ENCODE peak calls at places on chromosomes 5 and 9, in nine cellular contexts. Y is fibroblast of lung; E is naive thymus-derived CD4-positive, alpha-beta T cell; V is T-helper 9 cell; R is GM19239; C is EL; I is fibroblast of villous mesenchyme; T is GF-D8; D is HEK293T. G is an unnamed sample.
A peak's percentile ranks its signal among the peaks of the same experiment; 100 is the strongest.

GRCh38 chr9:137742698-137743097 is 123.9 kb downstream of the EHMT1 start:
- DNase-seq in D (no peak), I (no peak), V (no peak), C (no peak), R (no peak), E (no peak), T (no peak), Y (no peak), G (no peak)

GRCh38 chr9:138052635-138053320 is 175.2 kb downstream of the CACNA1B start:
- DNase-seq in I (no peak), D (no peak), C (no peak), E (no peak), Y (no peak), R (no peak), T (no peak), V (no peak), G (no peak)

GRCh38 chr5:132436936-132437335 is 53.6 kb downstream of the IRF1 start:
- DNase-seq in E (no peak), Y (no peak), T (no peak), C (no peak), I (no peak), V (no peak), D (no peak), R (no peak), G (no peak)

GRCh38 chr5:116076496-116076895 is 8.3 kb upstream of the COMMD10 start:
- DNase-seq in T (no peak), I (no peak), C (no peak), E (no peak), V (no peak), D (no peak), Y (no peak), R (peak; percentile 41), G (peak; percentile 72)

GRCh38 chr5:10635257-10635860 is 71.5 kb downstream of the ANKRD33B start:
- DNase-seq in V (no peak), I (no peak), T (peak; percentile 18), R (peak; percentile 69), E (no peak), C (peak; percentile 84), D (no peak), Y (peak; percentile 43), G (peak; percentile 85)

GRCh38 chr9:92616199-92617129 is 53.5 kb downstream of the IPPK start:
- DNase-seq in C (no peak), I (peak; percentile 63), E (no peak), T (no peak), Y (peak; percentile 59), R (no peak), D (no peak), V (no peak), G (no peak)

GRCh38 chr9:69324549-69325401 is at the start of gene ENTREP1:
- DNase-seq in I (peak; percentile 8), E (no peak), R (peak; percentile 30), D (peak; percentile 62), V (no peak), C (peak; percentile 54), T (no peak), Y (peak; percentile 19), G (no peak)

GRCh38 chr5:107466233-107466769 is 204.4 kb downstream of the EFNA5 start:
- DNase-seq in D (peak; percentile 12), Y (peak; percentile 44), V (no peak), E (no peak), C (peak; percentile 86), I (peak; percentile 85), T (no peak), R (no peak), G (no peak)

GRCh38 chr5:36657563-36657995 is 51.2 kb downstream of the SLC1A3 start:
- DNase-seq in E (no peak), T (peak; percentile 92), I (peak; percentile 99), V (no peak), Y (peak; percentile 100), D (no peak), C (peak; percentile 98), R (no peak), G (no peak)

GRCh38 chr5:127851964-127852363 is 148.8 kb downstream of the CCDC192 start:
- DNase-seq in C (no peak), Y (no peak), R (no peak), T (no peak), I (no peak), D (no peak), V (no peak), E (no peak), G (no peak)

GRCh38 chr9:112007575-112008240 is 111.1 kb downstream of the UGCG start:
- DNase-seq in T (no peak), R (no peak), C (no peak), V (no peak), Y (no peak), I (peak; percentile 51), D (no peak), E (no peak), G (no peak)

G was measured in GM10248.